ENCODE peak calls at places on chromosomes 13 and 19, in eight cellular contexts. One of them, this sample, is unnamed.

GRCh38 chr13:74227476-74228158 is 93.4 kb upstream of the KLF12 start:
- DNase-seq in right atrium auricular region: no peak
- DNase-seq in tibial nerve: no peak
- DNase-seq in body of pancreas: no peak
- DNase-seq in GM12878: no peak
- DNase-seq in nephron progenitor cell: no peak
- DNase-seq in ovary: no peak
- DNase-seq in fibroblast of mammary gland: no peak
- DNase-seq in this sample: no peak

GRCh38 chr19:32287811-32288227 is 57.6 kb upstream of the ZNF507 start:
- DNase-seq in right atrium auricular region: peak
- DNase-seq in tibial nerve: peak
- DNase-seq in body of pancreas: peak
- DNase-seq in GM12878: no peak
- DNase-seq in nephron progenitor cell: peak
- DNase-seq in ovary: peak
- DNase-seq in fibroblast of mammary gland: peak
- DNase-seq in this sample: peak

GRCh38 chr19:42420055-42420544 is 7.1 kb downstream of the LIPE start:
- DNase-seq in right atrium auricular region: no peak
- DNase-seq in tibial nerve: no peak
- DNase-seq in body of pancreas: peak
- DNase-seq in GM12878: no peak
- DNase-seq in nephron progenitor cell: peak
- DNase-seq in ovary: no peak
- DNase-seq in fibroblast of mammary gland: peak
- DNase-seq in this sample: peak

GRCh38 chr19:2149980-2150793 is 1.2 kb downstream of the AP3D1 start:
- DNase-seq in right atrium auricular region: no peak
- DNase-seq in tibial nerve: no peak
- DNase-seq in body of pancreas: peak
- DNase-seq in GM12878: no peak
- DNase-seq in nephron progenitor cell: no peak
- DNase-seq in ovary: no peak
- DNase-seq in fibroblast of mammary gland: no peak
- DNase-seq in this sample: peak

GRCh38 chr19:15283141-15283885 is 49.0 kb downstream of the BRD4 start:
- DNase-seq in right atrium auricular region: peak
- DNase-seq in tibial nerve: no peak
- DNase-seq in body of pancreas: no peak
- DNase-seq in GM12878: no peak
- DNase-seq in nephron progenitor cell: no peak
- DNase-seq in ovary: no peak
- DNase-seq in fibroblast of mammary gland: peak
- DNase-seq in this sample: peak

GRCh38 chr13:48776396-48776795 is 122.7 kb downstream of the CYSLTR2 start:
- DNase-seq in right atrium auricular region: no peak
- DNase-seq in tibial nerve: no peak
- DNase-seq in body of pancreas: no peak
- DNase-seq in GM12878: no peak
- DNase-seq in nephron progenitor cell: no peak
- DNase-seq in ovary: no peak
- DNase-seq in fibroblast of mammary gland: peak
- DNase-seq in this sample: no peak

GRCh38 chr13:31394491-31394890 is 194.7 kb downstream of the B3GLCT start:
- DNase-seq in right atrium auricular region: no peak
- DNase-seq in tibial nerve: no peak
- DNase-seq in body of pancreas: no peak
- DNase-seq in GM12878: no peak
- DNase-seq in nephron progenitor cell: no peak
- DNase-seq in ovary: no peak
- DNase-seq in fibroblast of mammary gland: no peak
- DNase-seq in this sample: no peak

GRCh38 chr19:8459520-8460260 is 14.9 kb downstream of the HNRNPM start:
- DNase-seq in right atrium auricular region: no peak
- DNase-seq in tibial nerve: no peak
- DNase-seq in body of pancreas: no peak
- DNase-seq in GM12878: no peak
- DNase-seq in nephron progenitor cell: no peak
- DNase-seq in ovary: no peak
- DNase-seq in fibroblast of mammary gland: peak
- DNase-seq in this sample: no peak

GRCh38 chr19:29666634-29667389 is 1.6 kb downstream of the PLEKHF1 start:
- DNase-seq in right atrium auricular region: peak
- DNase-seq in tibial nerve: peak
- DNase-seq in body of pancreas: peak
- DNase-seq in GM12878: no peak
- DNase-seq in nephron progenitor cell: peak
- DNase-seq in ovary: peak
- DNase-seq in fibroblast of mammary gland: peak
- DNase-seq in this sample: peak

GRCh38 chr19:53991224-53992113 is at the start of gene CACNG6:
- DNase-seq in right atrium auricular region: no peak
- DNase-seq in tibial nerve: no peak
- DNase-seq in body of pancreas: no peak
- DNase-seq in GM12878: no peak
- DNase-seq in nephron progenitor cell: peak
- DNase-seq in ovary: no peak
- DNase-seq in fibroblast of mammary gland: no peak
- DNase-seq in this sample: no peak

GRCh38 chr13:34346626-34347025 is 528.7 kb downstream of the RFC3 start:
- DNase-seq in right atrium auricular region: no peak
- DNase-seq in tibial nerve: no peak
- DNase-seq in body of pancreas: no peak
- DNase-seq in GM12878: no peak
- DNase-seq in nephron progenitor cell: no peak
- DNase-seq in ovary: no peak
- DNase-seq in fibroblast of mammary gland: no peak
- DNase-seq in this sample: no peak

GRCh38 chr19:34154401-34154800 is 17.9 kb upstream of the LSM14A start:
- DNase-seq in right atrium auricular region: no peak
- DNase-seq in tibial nerve: no peak
- DNase-seq in body of pancreas: no peak
- DNase-seq in GM12878: no peak
- DNase-seq in nephron progenitor cell: no peak
- DNase-seq in ovary: no peak
- DNase-seq in fibroblast of mammary gland: no peak
- DNase-seq in this sample: no peak

GRCh38 chr19:50496189-50497029 is 14.6 kb downstream of the JOSD2 start:
- DNase-seq in right atrium auricular region: no peak
- DNase-seq in tibial nerve: no peak
- DNase-seq in body of pancreas: peak
- DNase-seq in GM12878: no peak
- DNase-seq in nephron progenitor cell: peak
- DNase-seq in ovary: no peak
- DNase-seq in fibroblast of mammary gland: no peak
- DNase-seq in this sample: no peak

GRCh38 chr13:110068176-110068473 is 238.8 kb downstream of the COL4A1 start:
- DNase-seq in right atrium auricular region: no peak
- DNase-seq in tibial nerve: no peak
- DNase-seq in body of pancreas: no peak
- DNase-seq in GM12878: no peak
- DNase-seq in nephron progenitor cell: no peak
- DNase-seq in ovary: no peak
- DNase-seq in fibroblast of mammary gland: no peak
- DNase-seq in this sample: no peak

GRCh38 chr19:51473009-51473707 is 5.2 kb upstream of the CEACAM18 start:
- DNase-seq in right atrium auricular region: peak
- DNase-seq in tibial nerve: peak
- DNase-seq in body of pancreas: peak
- DNase-seq in GM12878: peak
- DNase-seq in nephron progenitor cell: peak
- DNase-seq in ovary: peak
- DNase-seq in fibroblast of mammary gland: peak
- DNase-seq in this sample: peak

GRCh38 chr13:104098421-104098820 is 1032.2 kb upstream of the SLC10A2 start:
- DNase-seq in right atrium auricular region: no peak
- DNase-seq in tibial nerve: no peak
- DNase-seq in body of pancreas: no peak
- DNase-seq in GM12878: no peak
- DNase-seq in nephron progenitor cell: no peak
- DNase-seq in ovary: no peak
- DNase-seq in fibroblast of mammary gland: no peak
- DNase-seq in this sample: no peak

GRCh38 chr19:29923653-29924052 is 18.4 kb upstream of the URI1 start:
- DNase-seq in right atrium auricular region: no peak
- DNase-seq in tibial nerve: no peak
- DNase-seq in body of pancreas: no peak
- DNase-seq in GM12878: no peak
- DNase-seq in nephron progenitor cell: no peak
- DNase-seq in ovary: no peak
- DNase-seq in fibroblast of mammary gland: no peak
- DNase-seq in this sample: no peak

GRCh38 chr13:77832339-77833100 is 86.1 kb downstream of the EDNRB start:
- DNase-seq in right atrium auricular region: no peak
- DNase-seq in tibial nerve: no peak
- DNase-seq in body of pancreas: no peak
- DNase-seq in GM12878: no peak
- DNase-seq in nephron progenitor cell: no peak
- DNase-seq in ovary: no peak
- DNase-seq in fibroblast of mammary gland: peak
- DNase-seq in this sample: no peak

GRCh38 chr13:45416521-45417125 is 1.6 kb downstream of the SLC25A30 start:
- DNase-seq in right atrium auricular region: no peak
- DNase-seq in tibial nerve: no peak
- DNase-seq in body of pancreas: no peak
- DNase-seq in GM12878: no peak
- DNase-seq in nephron progenitor cell: no peak
- DNase-seq in ovary: no peak
- DNase-seq in fibroblast of mammary gland: no peak
- DNase-seq in this sample: no peak

GRCh38 chr13:57629391-57629804 is 2.1 kb upstream of the PCDH17 start:
- DNase-seq in right atrium auricular region: no peak
- DNase-seq in tibial nerve: no peak
- DNase-seq in body of pancreas: peak
- DNase-seq in GM12878: no peak
- DNase-seq in nephron progenitor cell: peak
- DNase-seq in ovary: no peak
- DNase-seq in fibroblast of mammary gland: no peak
- DNase-seq in this sample: peak

DNA sequence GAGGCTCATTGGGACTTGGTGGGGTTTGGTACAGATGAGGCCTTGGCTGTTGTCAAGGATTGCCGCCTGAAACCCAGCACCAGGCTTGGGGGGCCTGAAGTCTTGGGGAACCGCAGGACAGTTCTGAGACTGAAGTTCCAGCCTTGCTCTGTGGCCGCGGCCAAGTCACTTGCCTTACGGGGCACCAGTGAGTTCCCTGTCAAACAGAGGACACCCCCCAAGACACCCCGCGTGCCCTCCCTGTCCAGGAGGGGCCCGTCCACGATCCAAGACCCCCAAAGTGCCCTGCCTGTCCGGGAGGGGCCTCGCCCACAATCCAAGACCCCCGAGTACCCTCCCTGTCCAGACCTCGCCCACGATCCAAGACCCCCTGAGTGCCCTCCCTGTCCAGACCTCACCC is 2.5 kb downstream of the CDC34 start:
- DNase-seq in right atrium auricular region: no peak
- DNase-seq in tibial nerve: no peak
- DNase-seq in body of pancreas: no peak
- DNase-seq in GM12878: no peak
- DNase-seq in nephron progenitor cell: no peak
- DNase-seq in ovary: peak
- DNase-seq in fibroblast of mammary gland: no peak
- DNase-seq in this sample: no peak
- TF ChIP-seq CTCF in right atrium auricular region: no peak
- TF ChIP-seq CTCF in tibial nerve: no peak
- TF ChIP-seq CTCF in body of pancreas: no peak
- TF ChIP-seq CTCF in GM12878: no peak
- TF ChIP-seq CTCF in nephron progenitor cell: no peak
- TF ChIP-seq CTCF in ovary: no peak
- TF ChIP-seq CTCF in fibroblast of mammary gland: no peak
- TF ChIP-seq CTCF in this sample: no peak

GRCh38 chr19:46412034-46412982 is 1.1 kb downstream of the CCDC8 start:
- DNase-seq in right atrium auricular region: no peak
- DNase-seq in tibial nerve: no peak
- DNase-seq in body of pancreas: no peak
- DNase-seq in GM12878: no peak
- DNase-seq in nephron progenitor cell: no peak
- DNase-seq in ovary: no peak
- DNase-seq in fibroblast of mammary gland: no peak
- DNase-seq in this sample: no peak
- TF ChIP-seq CTCF in right atrium auricular region: peak
- TF ChIP-seq CTCF in tibial nerve: no peak
- TF ChIP-seq CTCF in body of pancreas: no peak
- TF ChIP-seq CTCF in GM12878: no peak
- TF ChIP-seq CTCF in nephron progenitor cell: no peak
- TF ChIP-seq CTCF in ovary: no peak
- TF ChIP-seq CTCF in fibroblast of mammary gland: no peak
- TF ChIP-seq CTCF in this sample: no peak

GRCh38 chr13:42327725-42328124 is 55.8 kb downstream of the AKAP11 start:
- DNase-seq in right atrium auricular region: no peak
- DNase-seq in tibial nerve: no peak
- DNase-seq in body of pancreas: no peak
- DNase-seq in GM12878: no peak
- DNase-seq in nephron progenitor cell: no peak
- DNase-seq in ovary: no peak
- DNase-seq in fibroblast of mammary gland: no peak
- DNase-seq in this sample: no peak
- TF ChIP-seq CTCF in right atrium auricular region: no peak
- TF ChIP-seq CTCF in tibial nerve: no peak
- TF ChIP-seq CTCF in body of pancreas: no peak
- TF ChIP-seq CTCF in GM12878: no peak
- TF ChIP-seq CTCF in nephron progenitor cell: no peak
- TF ChIP-seq CTCF in ovary: no peak
- TF ChIP-seq CTCF in fibroblast of mammary gland: no peak
- TF ChIP-seq CTCF in this sample: no peak

DNA sequence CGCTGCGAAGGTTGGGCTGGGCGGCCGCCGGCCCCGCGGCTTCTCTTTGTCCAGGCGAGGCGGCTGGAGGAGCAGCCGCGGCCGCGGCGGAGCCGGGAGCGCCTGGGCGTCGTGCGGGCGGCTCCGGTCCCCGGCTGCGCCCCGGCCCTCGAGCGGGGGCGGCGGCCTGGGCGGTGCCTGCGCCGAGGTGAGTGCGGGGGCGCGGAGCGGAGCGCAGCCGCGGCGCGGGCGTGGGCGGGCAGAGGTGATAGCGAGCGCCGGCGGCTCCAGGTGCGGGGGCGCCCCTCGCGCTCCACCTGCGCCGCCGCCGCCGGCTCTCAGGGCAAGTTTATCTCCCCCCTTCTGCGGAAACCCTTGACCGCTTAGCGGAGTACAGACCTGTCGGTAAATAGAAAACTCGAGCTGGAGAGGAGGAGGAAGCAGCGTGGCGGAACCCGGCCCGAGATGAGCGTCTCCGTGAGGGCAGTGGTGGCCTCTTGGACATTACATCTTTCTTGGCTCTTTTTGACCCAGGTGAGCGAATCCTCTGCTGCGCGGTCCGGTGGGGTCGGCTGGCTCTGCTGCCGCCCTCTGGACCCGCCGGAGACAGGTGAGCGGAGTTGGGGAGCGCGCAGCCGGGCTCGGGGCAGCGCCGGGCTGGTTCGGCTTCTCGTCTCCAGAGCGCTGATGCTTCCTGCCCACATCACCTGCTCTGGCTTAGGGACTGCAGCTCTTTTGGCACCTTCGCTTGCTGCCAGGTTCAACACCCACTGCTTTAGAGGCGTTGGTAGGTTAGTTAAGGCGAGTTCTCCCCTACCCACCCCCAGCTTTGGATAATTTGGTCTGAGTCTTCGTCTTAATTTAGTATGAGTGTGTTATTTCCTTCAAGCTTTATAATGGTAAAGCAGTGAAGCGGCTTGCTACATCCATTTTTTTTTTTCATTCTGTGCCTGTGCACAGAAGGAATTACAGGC is at the start of gene MTUS2:
- DNase-seq in right atrium auricular region: no peak
- DNase-seq in tibial nerve: no peak
- DNase-seq in body of pancreas: no peak
- DNase-seq in GM12878: no peak
- DNase-seq in nephron progenitor cell: peak
- DNase-seq in ovary: no peak
- DNase-seq in fibroblast of mammary gland: no peak
- DNase-seq in this sample: peak
- TF ChIP-seq CTCF in right atrium auricular region: no peak
- TF ChIP-seq CTCF in tibial nerve: no peak
- TF ChIP-seq CTCF in body of pancreas: no peak
- TF ChIP-seq CTCF in GM12878: no peak
- TF ChIP-seq CTCF in nephron progenitor cell: no peak
- TF ChIP-seq CTCF in ovary: no peak
- TF ChIP-seq CTCF in fibroblast of mammary gland: no peak
- TF ChIP-seq CTCF in this sample: peak